ENCODE peak calls at places on chromosome 11, in four cellular contexts. F is HepG2, W is SK-N-SH, L is K562. N is an unnamed sample.
A peak's percentile ranks its signal among the peaks of the same experiment; 100 is the strongest.

GRCh38 chr11:99383628-99384300 is 363.0 kb downstream of the CNTN5 start:
- DNase-seq in L (no peak), F (no peak), W (no peak), N (no peak)

GRCh38 chr11:77127969-77128691 is at the start of gene MYO7A:
- DNase-seq in W (peak; percentile 93), L (peak; percentile 54), F (peak; percentile 89), N (no peak)

GRCh38 chr11:74731301-74732094 is at the start of gene CHRDL2:
- DNase-seq in F (no peak), L (no peak), W (peak; percentile 82), N (no peak)

GRCh38 chr11:34616086-34616485 is 4.8 kb upstream of the EHF start:
- DNase-seq in F (no peak), W (no peak), L (no peak), N (no peak)

GRCh38 chr11:65654375-65655349 is 8.1 kb downstream of the RELA start:
- DNase-seq in L (no peak), F (no peak), W (no peak), N (no peak)

GRCh38 chr11:6199174-6199810 is at the start of gene OR52W1:
- DNase-seq in W (no peak), L (no peak), F (no peak), N (no peak)

GRCh38 chr11:104443387-104443786 is 279.4 kb upstream of the PDGFD start:
- DNase-seq in L (no peak), F (no peak), W (no peak), N (no peak)

GRCh38 chr11:94175545-94175944 is 46.9 kb downstream of the PANX1 start:
- DNase-seq in F (no peak), W (no peak), L (no peak), N (no peak)

GRCh38 chr11:46279393-46280099 is 2.1 kb downstream of the CREB3L1 start:
- DNase-seq in F (no peak), L (peak; percentile 54), W (peak; percentile 55), N (no peak)

GRCh38 chr11:115613004-115613403 is 108.8 kb upstream of the CADM1 start:
- DNase-seq in F (no peak), L (no peak), W (no peak), N (no peak)

GRCh38 chr11:7906481-7906880 is 24.6 kb downstream of the OR10A6 start:
- DNase-seq in L (no peak), F (no peak), W (no peak), N (no peak)

GRCh38 chr11:3802016-3802790 is 4.8 kb upstream of the NUP98 start:
- DNase-seq in W (no peak), L (no peak), F (no peak), N (no peak)

GRCh38 chr11:44992181-44992582 is 41.5 kb upstream of the TP53I11 start:
- DNase-seq in L (no peak), F (no peak), W (no peak), N (no peak)

GRCh38 chr11:81869337-81870065 is 864.2 kb downstream of the FAM181B start:
- DNase-seq in F (no peak), L (no peak), W (no peak), N (peak; percentile 93)

GRCh38 chr11:3153291-3153861 is 11.7 kb downstream of the OSBPL5 start:
- DNase-seq in F (no peak), W (no peak), L (no peak), N (peak; percentile 76)

GRCh38 chr11:70159612-70160570 is 43.2 kb upstream of the FADD start:
- DNase-seq in W (no peak), L (no peak), F (no peak), N (no peak)

GRCh38 chr11:32891657-32892354 is 805 bp upstream of the QSER1 start:
- DNase-seq in W (no peak), L (peak; percentile 39), F (no peak), N (no peak)

GRCh38 chr11:406796-407650 is 7.8 kb downstream of the SIGIRR start:
- DNase-seq in F (no peak), L (peak; percentile 95), W (peak; percentile 99), N (peak; percentile 84)

GRCh38 chr11:107849791-107850190 is 8.8 kb downstream of the SLC35F2 start:
- DNase-seq in F (no peak), W (no peak), L (no peak), N (no peak)

GRCh38 chr11:113895367-113896155 is 9.0 kb upstream of the HTR3B start:
- DNase-seq in L (no peak), W (no peak), F (no peak), N (no peak)

GRCh38 chr11:8658210-8658968 is 24.1 kb downstream of the TRIM66 start:
- DNase-seq in W (no peak), F (no peak), L (no peak), N (no peak)

GRCh38 chr11:119460582-119460981 is 37.6 kb upstream of the THY1 start:
- DNase-seq in L (no peak), W (no peak), F (no peak), N (no peak)

GRCh38 chr11:34126959-34127848 is 21.8 kb downstream of the NAT10 start:
- DNase-seq in L (no peak), W (no peak), F (no peak), N (no peak)

GRCh38 chr11:68269414-68270081 is 2.2 kb downstream of the C11orf24 start:
- DNase-seq in L (peak; percentile 43), F (peak; percentile 57), W (no peak), N (no peak)

GRCh38 chr11:96397863-96398262 is 8.1 kb downstream of the JRKL start:
- DNase-seq in L (no peak), W (no peak), F (no peak), N (no peak)

GRCh38 chr11:79232346-79232745 is 208.5 kb downstream of the TENM4 start:
- DNase-seq in W (peak; percentile 36), F (no peak), L (no peak), N (no peak)

GRCh38 chr11:116033931-116034553 is 529.8 kb upstream of the CADM1 start:
- DNase-seq in L (no peak), F (no peak), W (peak; percentile 1), N (no peak)

GRCh38 chr11:88552377-88553029 is 215.0 kb upstream of the CTSC start:
- DNase-seq in W (peak; percentile 23), F (peak; percentile 39), L (peak; percentile 64), N (peak; percentile 4)

GRCh38 chr11:78277314-78277994 is 88.7 kb downstream of the USP35 start:
- DNase-seq in F (peak; percentile 64), W (no peak), L (no peak), N (peak; percentile 3)

GRCh38 chr11:65744699-65745042 is 24.1 kb upstream of the RNASEH2C start:
- DNase-seq in W (no peak), F (no peak), L (no peak), N (no peak)

GRCh38 chr11:8061555-8062428 is 19.2 kb upstream of the TUB start:
- DNase-seq in L (no peak), W (no peak), F (no peak), N (no peak)

GRCh38 chr11:132028380-132029240 is 658.2 kb downstream of the NTM start:
- DNase-seq in F (peak; percentile 16), L (peak; percentile 11), W (peak; percentile 46), N (peak; percentile 25)

GRCh38 chr11:113189909-113190667 is 124.3 kb upstream of the TTC12 start:
- DNase-seq in L (peak; percentile 67), W (no peak), F (no peak), N (no peak)

GRCh38 chr11:117438371-117439000 is 110.8 kb downstream of the CEP164 start:
- DNase-seq in W (no peak), F (no peak), L (peak; percentile 35), N (no peak)

GRCh38 chr11:78699606-78700005 is 124.9 kb upstream of the NARS2 start:
- DNase-seq in L (no peak), F (no peak), W (no peak), N (no peak)

GRCh38 chr11:11965656-11966353 is 42.6 kb downstream of the DKK3 start:
- DNase-seq in W (no peak), L (no peak), F (no peak), N (no peak)

GRCh38 chr11:63762662-63763505 is 5.7 kb downstream of the ZFTA start:
- DNase-seq in W (peak; percentile 47), L (no peak), F (no peak), N (no peak)

DNA sequence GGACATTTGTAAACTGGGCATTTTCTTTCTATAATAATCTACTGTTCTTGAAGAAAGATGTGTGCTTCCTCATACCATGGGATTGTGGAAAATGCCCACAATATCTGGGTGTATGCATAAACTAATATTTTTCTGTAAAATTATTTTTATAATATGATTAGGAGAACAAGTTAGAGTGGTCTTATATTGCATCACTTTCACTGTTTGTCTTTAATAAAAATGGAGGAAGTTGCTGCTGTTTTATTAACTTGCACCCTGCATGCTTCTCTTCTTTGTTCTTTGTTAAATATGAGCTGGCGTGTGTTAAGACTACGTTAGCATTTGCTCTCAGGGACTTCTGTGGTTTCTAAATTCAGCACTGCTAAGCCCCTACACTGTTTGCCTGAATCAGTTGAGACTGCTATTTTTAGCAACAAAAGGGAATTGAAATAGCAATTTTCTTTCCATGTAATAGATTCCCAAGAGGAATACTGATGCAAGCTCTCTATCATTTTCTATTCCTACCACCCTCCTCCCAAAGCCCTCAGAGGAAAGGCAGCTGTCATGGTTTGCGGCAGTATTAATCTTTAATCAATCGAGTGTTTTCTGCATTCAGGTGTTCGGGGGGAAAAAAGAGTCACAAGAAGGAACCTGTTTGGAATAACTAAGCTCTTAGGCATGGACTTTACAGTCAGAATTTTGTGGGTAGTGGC is 56.1 kb downstream of the HSD17B12 start:
- DNase-seq in F (peak; percentile 19), W (no peak), L (no peak), N (no peak)
- TF ChIP-seq REST in F (no peak), W (no peak), L (no peak), N (no peak)

DNA sequence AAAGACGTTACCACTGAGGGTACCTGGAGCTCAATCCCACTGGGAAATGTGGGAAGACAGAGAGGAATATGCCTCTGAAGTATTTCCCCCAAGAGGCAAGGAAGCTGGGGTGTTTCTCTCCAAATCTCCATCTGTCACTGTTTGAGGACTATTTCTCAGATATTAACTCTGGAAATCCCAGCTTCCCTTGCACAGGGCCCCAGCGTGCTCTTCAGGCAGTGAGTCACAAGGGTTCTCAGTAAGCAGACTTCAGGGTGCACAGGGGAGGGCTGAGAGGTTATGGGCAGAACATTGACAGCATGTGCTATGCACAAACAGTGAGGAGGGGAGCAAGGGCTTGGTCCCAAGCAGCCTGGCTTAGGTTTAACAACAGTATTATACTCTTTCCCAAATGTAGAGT is 60.9 kb upstream of the EED start:
- DNase-seq in F (no peak), L (peak; percentile 86), W (no peak), N (no peak)
- TF ChIP-seq GABPA in F (no peak), L (no peak), W (no peak), N (no peak)

DNA sequence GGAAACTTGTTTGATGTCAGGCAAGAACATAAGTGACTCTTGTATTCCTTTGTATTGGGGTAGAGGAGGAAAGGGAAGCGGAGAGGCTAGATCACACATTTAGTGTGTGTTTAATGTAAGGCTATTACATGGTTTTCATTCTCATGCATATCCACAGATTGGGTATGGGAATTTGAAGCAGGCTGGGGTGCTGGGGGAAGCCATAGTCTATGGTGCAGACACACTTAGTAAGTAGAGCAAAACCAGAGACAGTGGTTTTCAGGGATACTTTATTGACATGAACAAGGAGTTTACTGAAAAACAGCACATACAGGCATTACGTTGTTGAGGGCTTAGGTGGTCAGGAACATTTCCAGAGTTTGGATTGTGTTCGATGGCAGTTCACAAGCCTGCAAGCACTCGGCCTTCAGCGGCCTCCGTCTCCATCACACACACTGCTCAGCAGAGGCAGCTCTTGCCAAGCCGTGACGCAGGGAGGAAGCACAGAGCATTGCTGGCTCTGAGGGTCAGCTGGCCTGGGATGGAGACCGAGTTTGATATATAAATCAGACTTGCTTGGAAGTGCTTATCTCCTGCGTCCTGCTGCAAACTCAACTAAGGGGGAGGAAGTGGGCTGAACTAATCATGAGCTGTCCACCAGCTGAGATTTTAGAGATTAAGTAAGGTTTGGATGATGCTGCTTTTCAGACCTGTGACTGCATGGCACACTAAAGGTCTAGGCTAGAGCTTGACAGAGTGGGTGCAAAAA is 25.3 kb downstream of the SCN3B start:
- DNase-seq in F (no peak), W (peak; percentile 74), L (peak; percentile 15), N (no peak)
- TF ChIP-seq REST in F (no peak), W (peak; percentile 86), L (no peak), N (no peak)

GRCh38 chr11:72700026-72700610 is 25.9 kb upstream of the PDE2A start:
- DNase-seq in W (no peak), L (no peak), F (no peak), N (no peak)
- TF ChIP-seq GABPA in W (no peak), L (no peak), F (no peak), N (no peak)

N was measured in HL-60.